ENCODE peak calls at places on chromosomes 1 and 21, in four cellular contexts. One of them, this sample, is unnamed. For H3K4me1, the result is how much of the 10 kb centered on the place peaks cover.

GRCh38 chr1:1219341-1219740 is 5.4 kb upstream of the TNFRSF4 start:
- DNase-seq in effector memory CD4-positive, alpha-beta T cell: peak
- DNase-seq in left lung: no peak
- DNase-seq in heart left ventricle: no peak
- DNase-seq in this sample: no peak

GRCh38 chr1:9699361-9699760 is 47.8 kb downstream of the PIK3CD start:
- DNase-seq in left lung: no peak
- DNase-seq in effector memory CD4-positive, alpha-beta T cell: no peak
- DNase-seq in heart left ventricle: no peak
- DNase-seq in this sample: no peak

GRCh38 chr1:35452086-35452485 is 105.1 kb downstream of the KIAA0319L start:
- DNase-seq in effector memory CD4-positive, alpha-beta T cell: no peak
- DNase-seq in left lung: peak
- DNase-seq in heart left ventricle: peak
- DNase-seq in this sample: peak

GRCh38 chr21:34715985-34716596 is 47.3 kb downstream of the CLIC6 start:
- DNase-seq in heart left ventricle: no peak
- DNase-seq in effector memory CD4-positive, alpha-beta T cell: no peak
- DNase-seq in left lung: no peak
- DNase-seq in this sample: no peak

GRCh38 chr1:238767321-238767720 is 619.0 kb upstream of the CHRM3 start:
- DNase-seq in heart left ventricle: no peak
- DNase-seq in left lung: no peak
- DNase-seq in effector memory CD4-positive, alpha-beta T cell: no peak
- DNase-seq in this sample: no peak

GRCh38 chr21:37365657-37366487 is 701 bp upstream of the DYRK1A start:
- DNase-seq in effector memory CD4-positive, alpha-beta T cell: peak
- DNase-seq in left lung: peak
- DNase-seq in heart left ventricle: peak
- DNase-seq in this sample: peak

GRCh38 chr1:221012087-221012486 is 132.8 kb downstream of the HLX start:
- DNase-seq in effector memory CD4-positive, alpha-beta T cell: no peak
- DNase-seq in left lung: no peak
- DNase-seq in heart left ventricle: no peak
- DNase-seq in this sample: no peak

GRCh38 chr1:41846595-41846994 is 72.1 kb downstream of the HIVEP3 start:
- DNase-seq in heart left ventricle: no peak
- DNase-seq in left lung: no peak
- DNase-seq in effector memory CD4-positive, alpha-beta T cell: no peak
- DNase-seq in this sample: no peak

GRCh38 chr21:28601708-28602107 is 391.0 kb downstream of the LTN1 start:
- DNase-seq in effector memory CD4-positive, alpha-beta T cell: no peak
- DNase-seq in left lung: no peak
- DNase-seq in heart left ventricle: no peak
- DNase-seq in this sample: no peak

GRCh38 chr21:25568230-25568629 is 39.1 kb downstream of the MRPL39 start:
- DNase-seq in left lung: peak
- DNase-seq in heart left ventricle: peak
- DNase-seq in effector memory CD4-positive, alpha-beta T cell: no peak
- DNase-seq in this sample: no peak

GRCh38 chr1:161174911-161175310 is 2.4 kb downstream of the B4GALT3 start:
- DNase-seq in heart left ventricle: no peak
- DNase-seq in effector memory CD4-positive, alpha-beta T cell: no peak
- DNase-seq in left lung: no peak
- DNase-seq in this sample: no peak

GRCh38 chr1:85700422-85700821 is 7.8 kb downstream of the ZNHIT6 start:
- DNase-seq in effector memory CD4-positive, alpha-beta T cell: no peak
- DNase-seq in heart left ventricle: no peak
- DNase-seq in left lung: no peak
- DNase-seq in this sample: no peak

GRCh38 chr1:12047120-12047876 is 15.8 kb upstream of the TNFRSF8 start:
- DNase-seq in heart left ventricle: no peak
- DNase-seq in effector memory CD4-positive, alpha-beta T cell: no peak
- DNase-seq in left lung: no peak
- DNase-seq in this sample: no peak

GRCh38 chr1:44276006-44276405 is 62.7 kb downstream of the DMAP1 start:
- DNase-seq in left lung: no peak
- DNase-seq in heart left ventricle: no peak
- DNase-seq in effector memory CD4-positive, alpha-beta T cell: no peak
- DNase-seq in this sample: no peak

GRCh38 chr1:9202240-9202870 is 32.2 kb upstream of the H6PD start:
- DNase-seq in left lung: no peak
- DNase-seq in effector memory CD4-positive, alpha-beta T cell: no peak
- DNase-seq in heart left ventricle: no peak
- DNase-seq in this sample: no peak

GRCh38 chr1:30670195-30671060 is 53.0 kb downstream of the MATN1 start:
- DNase-seq in heart left ventricle: no peak
- DNase-seq in effector memory CD4-positive, alpha-beta T cell: no peak
- DNase-seq in left lung: no peak
- DNase-seq in this sample: no peak
- H3K4me1 ChIP-seq in heart left ventricle: under half
- H3K4me1 ChIP-seq in effector memory CD4-positive, alpha-beta T cell: under half
- H3K4me1 ChIP-seq in left lung: under half
- H3K4me1 ChIP-seq in this sample: under half

GRCh38 chr1:226708342-226708780 is 30.7 kb downstream of the ITPKB start:
- DNase-seq in effector memory CD4-positive, alpha-beta T cell: peak
- DNase-seq in heart left ventricle: no peak
- DNase-seq in left lung: no peak
- DNase-seq in this sample: no peak
- H3K4me1 ChIP-seq in effector memory CD4-positive, alpha-beta T cell: half or more
- H3K4me1 ChIP-seq in heart left ventricle: under half
- H3K4me1 ChIP-seq in left lung: half or more
- H3K4me1 ChIP-seq in this sample: under half

GRCh38 chr1:198167436-198167934 is 10.7 kb downstream of the NEK7 start:
- DNase-seq in effector memory CD4-positive, alpha-beta T cell: no peak
- DNase-seq in left lung: no peak
- DNase-seq in heart left ventricle: no peak
- DNase-seq in this sample: no peak
- H3K4me1 ChIP-seq in effector memory CD4-positive, alpha-beta T cell: under half
- H3K4me1 ChIP-seq in left lung: half or more
- H3K4me1 ChIP-seq in heart left ventricle: under half
- H3K4me1 ChIP-seq in this sample: under half

DNA sequence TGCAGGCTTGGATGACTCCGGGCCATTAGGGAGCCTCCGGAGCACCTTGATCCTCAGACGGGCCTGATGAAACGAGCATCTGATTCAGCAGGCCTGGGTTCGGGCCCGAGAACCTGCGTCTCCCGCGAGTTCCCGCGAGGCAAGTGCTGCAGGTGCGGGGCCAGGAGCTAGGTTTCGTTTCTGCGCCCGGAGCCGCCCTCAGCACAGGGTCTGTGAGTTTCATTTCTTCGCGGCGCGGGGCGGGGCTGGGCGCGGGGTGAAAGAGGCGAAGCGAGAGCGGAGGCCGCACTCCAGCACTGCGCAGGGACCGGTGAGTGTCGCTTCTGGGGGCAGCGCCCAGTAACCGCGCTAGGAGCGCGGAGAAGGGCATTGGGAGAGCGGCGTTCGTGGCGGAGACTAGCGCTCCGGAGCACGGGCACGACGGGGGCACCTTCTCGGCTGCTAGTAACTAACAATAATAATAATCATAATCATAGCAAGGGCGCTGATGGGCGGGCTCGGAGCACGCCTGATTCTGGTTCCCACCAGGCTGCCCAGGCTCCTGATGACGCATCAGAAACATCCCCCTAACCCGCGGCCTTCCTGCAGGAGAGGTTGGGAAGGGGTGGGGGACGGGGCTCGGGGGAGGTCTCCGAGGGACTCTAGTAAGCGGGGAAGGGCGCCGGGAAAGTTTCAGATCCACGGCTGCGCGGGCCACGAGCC is at the start of gene MX1:
- DNase-seq in effector memory CD4-positive, alpha-beta T cell: peak
- DNase-seq in left lung: peak
- DNase-seq in heart left ventricle: peak
- DNase-seq in this sample: peak
- H3K4me1 ChIP-seq in effector memory CD4-positive, alpha-beta T cell: under half
- H3K4me1 ChIP-seq in left lung: under half
- H3K4me1 ChIP-seq in heart left ventricle: under half
- H3K4me1 ChIP-seq in this sample: under half